ENCODE peak calls at places on chromosomes 12 and 14, in seven cellular contexts. One of them, this sample, is unnamed.

GRCh38 chr14:92794547-92794941 is 439 bp downstream of the GOLGA5 start:
- DNase-seq in neuronal stem cell: no peak
- DNase-seq in IMR-90: peak; percentile 18
- DNase-seq in mesenchymal stem cell: peak; percentile 40
- DNase-seq in mesendoderm: peak; percentile 37
- DNase-seq in trophoblast cell: peak; percentile 41
- DNase-seq in H1: no peak
- DNase-seq in this sample: no peak

GRCh38 chr14:51726166-51726899 is 74.6 kb downstream of the FRMD6 start:
- DNase-seq in neuronal stem cell: no peak
- DNase-seq in IMR-90: peak; percentile 55
- DNase-seq in mesenchymal stem cell: peak; percentile 25
- DNase-seq in mesendoderm: no peak
- DNase-seq in trophoblast cell: no peak
- DNase-seq in H1: no peak
- DNase-seq in this sample: no peak

GRCh38 chr14:28603606-28604005 is 163.0 kb upstream of the FOXG1 start:
- DNase-seq in neuronal stem cell: no peak
- DNase-seq in IMR-90: no peak
- DNase-seq in mesenchymal stem cell: no peak
- DNase-seq in mesendoderm: no peak
- DNase-seq in trophoblast cell: no peak
- DNase-seq in H1: no peak
- DNase-seq in this sample: no peak

GRCh38 chr14:86532219-86532618 is 1002.3 kb downstream of the FLRT2 start:
- DNase-seq in neuronal stem cell: no peak
- DNase-seq in IMR-90: peak; percentile 25
- DNase-seq in mesenchymal stem cell: no peak
- DNase-seq in mesendoderm: no peak
- DNase-seq in trophoblast cell: no peak
- DNase-seq in H1: no peak
- DNase-seq in this sample: no peak

GRCh38 chr14:54652188-54652889 is 85.4 kb downstream of the SAMD4A start:
- DNase-seq in neuronal stem cell: peak; percentile 53
- DNase-seq in IMR-90: peak; percentile 100
- DNase-seq in mesenchymal stem cell: peak; percentile 100
- DNase-seq in mesendoderm: peak; percentile 99
- DNase-seq in trophoblast cell: peak; percentile 97
- DNase-seq in H1: no peak
- DNase-seq in this sample: peak; percentile 87

GRCh38 chr12:64268409-64268808 is 46.3 kb upstream of the KICS2 start:
- DNase-seq in neuronal stem cell: no peak
- DNase-seq in IMR-90: no peak
- DNase-seq in mesenchymal stem cell: no peak
- DNase-seq in mesendoderm: no peak
- DNase-seq in trophoblast cell: no peak
- DNase-seq in H1: no peak
- DNase-seq in this sample: no peak

GRCh38 chr14:93092606-93093556 is 22.8 kb downstream of the ITPK1 start:
- DNase-seq in neuronal stem cell: no peak
- DNase-seq in IMR-90: no peak
- DNase-seq in mesenchymal stem cell: no peak
- DNase-seq in mesendoderm: no peak
- DNase-seq in trophoblast cell: no peak
- DNase-seq in H1: no peak
- DNase-seq in this sample: no peak

GRCh38 chr12:17992002-17992656 is 97.9 kb downstream of the RERGL start:
- DNase-seq in neuronal stem cell: peak; percentile 37
- DNase-seq in IMR-90: peak; percentile 7
- DNase-seq in mesenchymal stem cell: peak; percentile 30
- DNase-seq in mesendoderm: peak; percentile 49
- DNase-seq in trophoblast cell: peak; percentile 71
- DNase-seq in H1: no peak
- DNase-seq in this sample: no peak

GRCh38 chr12:12673296-12673695 is 22.7 kb downstream of the GPR19 start:
- DNase-seq in neuronal stem cell: no peak
- DNase-seq in IMR-90: peak; percentile 13
- DNase-seq in mesenchymal stem cell: no peak
- DNase-seq in mesendoderm: no peak
- DNase-seq in trophoblast cell: no peak
- DNase-seq in H1: peak; percentile 39
- DNase-seq in this sample: no peak

GRCh38 chr14:97844042-97844441 is 1046.9 kb downstream of the VRK1 start:
- DNase-seq in neuronal stem cell: no peak
- DNase-seq in IMR-90: no peak
- DNase-seq in mesenchymal stem cell: no peak
- DNase-seq in mesendoderm: no peak
- DNase-seq in trophoblast cell: no peak
- DNase-seq in H1: peak; percentile 16
- DNase-seq in this sample: no peak

GRCh38 chr12:24724765-24725307 is 224.1 kb downstream of the BCAT1 start:
- DNase-seq in neuronal stem cell: no peak
- DNase-seq in IMR-90: no peak
- DNase-seq in mesenchymal stem cell: no peak
- DNase-seq in mesendoderm: no peak
- DNase-seq in trophoblast cell: no peak
- DNase-seq in H1: no peak
- DNase-seq in this sample: no peak

GRCh38 chr12:16604853-16605252 is 1.1 kb downstream of the LMO3 start:
- DNase-seq in neuronal stem cell: no peak
- DNase-seq in IMR-90: no peak
- DNase-seq in mesenchymal stem cell: no peak
- DNase-seq in mesendoderm: peak; percentile 13
- DNase-seq in trophoblast cell: no peak
- DNase-seq in H1: peak; percentile 54
- DNase-seq in this sample: no peak

GRCh38 chr12:11773889-11774677 is 124.6 kb downstream of the ETV6 start:
- DNase-seq in neuronal stem cell: no peak
- DNase-seq in IMR-90: no peak
- DNase-seq in mesenchymal stem cell: no peak
- DNase-seq in mesendoderm: no peak
- DNase-seq in trophoblast cell: no peak
- DNase-seq in H1: no peak
- DNase-seq in this sample: no peak

GRCh38 chr14:104553166-104554087 is 26.1 kb upstream of the C14orf180 start:
- DNase-seq in neuronal stem cell: no peak
- DNase-seq in IMR-90: no peak
- DNase-seq in mesenchymal stem cell: no peak
- DNase-seq in mesendoderm: no peak
- DNase-seq in trophoblast cell: no peak
- DNase-seq in H1: no peak
- DNase-seq in this sample: no peak

GRCh38 chr14:20564501-20564997 is 3.7 kb upstream of the RNASE9 start:
- DNase-seq in neuronal stem cell: no peak
- DNase-seq in IMR-90: no peak
- DNase-seq in mesenchymal stem cell: no peak
- DNase-seq in mesendoderm: no peak
- DNase-seq in trophoblast cell: no peak
- DNase-seq in H1: no peak
- DNase-seq in this sample: no peak

GRCh38 chr12:111428081-111428727 is 22.5 kb downstream of the SH2B3 start:
- DNase-seq in neuronal stem cell: no peak
- DNase-seq in IMR-90: no peak
- DNase-seq in mesenchymal stem cell: no peak
- DNase-seq in mesendoderm: no peak
- DNase-seq in trophoblast cell: no peak
- DNase-seq in H1: no peak
- DNase-seq in this sample: no peak

GRCh38 chr12:101570022-101570421 is 24.7 kb upstream of the MYBPC1 start:
- DNase-seq in neuronal stem cell: no peak
- DNase-seq in IMR-90: peak; percentile 63
- DNase-seq in mesenchymal stem cell: peak; percentile 29
- DNase-seq in mesendoderm: peak; percentile 87
- DNase-seq in trophoblast cell: peak; percentile 48
- DNase-seq in H1: no peak
- DNase-seq in this sample: no peak

GRCh38 chr12:17334784-17335183 is 728.8 kb upstream of the LMO3 start:
- DNase-seq in neuronal stem cell: no peak
- DNase-seq in IMR-90: no peak
- DNase-seq in mesenchymal stem cell: no peak
- DNase-seq in mesendoderm: peak; percentile 67
- DNase-seq in trophoblast cell: no peak
- DNase-seq in H1: no peak
- DNase-seq in this sample: no peak

GRCh38 chr12:132592261-132592970 is 18.0 kb downstream of the LRCOL1 start:
- DNase-seq in neuronal stem cell: no peak
- DNase-seq in IMR-90: no peak
- DNase-seq in mesenchymal stem cell: no peak
- DNase-seq in mesendoderm: no peak
- DNase-seq in trophoblast cell: no peak
- DNase-seq in H1: no peak
- DNase-seq in this sample: no peak

GRCh38 chr12:52395761-52396434 is 10.2 kb downstream of the KRT82 start:
- DNase-seq in neuronal stem cell: no peak
- DNase-seq in IMR-90: no peak
- DNase-seq in mesenchymal stem cell: no peak
- DNase-seq in mesendoderm: peak; percentile 90
- DNase-seq in trophoblast cell: peak; percentile 80
- DNase-seq in H1: peak; percentile 87
- DNase-seq in this sample: peak; percentile 97

GRCh38 chr12:115004469-115005146 is 320.6 kb upstream of the TBX3 start:
- DNase-seq in neuronal stem cell: no peak
- DNase-seq in IMR-90: no peak
- DNase-seq in mesenchymal stem cell: peak; percentile 93
- DNase-seq in mesendoderm: no peak
- DNase-seq in trophoblast cell: no peak
- DNase-seq in H1: no peak
- DNase-seq in this sample: no peak

GRCh38 chr12:10186299-10186698 is 7.5 kb downstream of the TMEM52B start:
- DNase-seq in neuronal stem cell: no peak
- DNase-seq in IMR-90: no peak
- DNase-seq in mesenchymal stem cell: no peak
- DNase-seq in mesendoderm: no peak
- DNase-seq in trophoblast cell: no peak
- DNase-seq in H1: no peak
- DNase-seq in this sample: no peak
- H3K18ac ChIP-seq in neuronal stem cell: peak overlapping the region; percentile 64
- H3K18ac ChIP-seq in IMR-90: peak overlapping the region; percentile 36
- H3K18ac ChIP-seq in mesenchymal stem cell: peak overlapping the region; percentile 67
- H3K18ac ChIP-seq in mesendoderm: no peak overlapping the region
- H3K18ac ChIP-seq in trophoblast cell: no peak overlapping the region
- H3K18ac ChIP-seq in H1: no peak overlapping the region
- H3K18ac ChIP-seq in this sample: no peak overlapping the region

DNA sequence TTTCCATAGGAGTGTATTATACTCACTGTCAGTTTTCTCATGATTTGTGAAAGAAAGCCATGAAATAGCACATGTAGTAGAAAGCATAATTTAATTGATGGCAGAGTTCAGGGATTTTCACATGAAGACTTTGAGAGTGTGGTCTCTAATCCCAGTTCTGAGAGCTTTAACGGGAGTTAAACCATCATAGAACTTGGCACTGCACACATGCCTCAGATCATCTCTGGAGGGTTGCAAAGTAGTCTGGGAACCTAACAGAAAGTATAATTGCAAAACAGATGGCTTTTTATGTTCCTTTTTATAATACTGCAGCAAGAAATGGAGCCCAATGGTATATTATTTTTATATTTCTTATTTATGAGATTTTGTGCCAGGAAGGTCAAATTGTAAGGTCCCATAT is 78.0 kb downstream of the BHLHE41 start:
- DNase-seq in neuronal stem cell: no peak
- DNase-seq in IMR-90: no peak
- DNase-seq in mesenchymal stem cell: no peak
- DNase-seq in mesendoderm: no peak
- DNase-seq in trophoblast cell: no peak
- DNase-seq in H1: no peak
- DNase-seq in this sample: no peak
- H4K8ac ChIP-seq in neuronal stem cell: no peak overlapping the region
- H4K8ac ChIP-seq in IMR-90: no peak overlapping the region
- H4K8ac ChIP-seq in mesenchymal stem cell: no peak overlapping the region
- H4K8ac ChIP-seq in mesendoderm: no peak overlapping the region
- H4K8ac ChIP-seq in trophoblast cell: no peak overlapping the region
- H4K8ac ChIP-seq in H1: no peak overlapping the region
- H4K8ac ChIP-seq in this sample: no peak overlapping the region

GRCh38 chr14:102426796-102427195 is 64.1 kb downstream of the TECPR2 start:
- DNase-seq in neuronal stem cell: no peak
- DNase-seq in IMR-90: no peak
- DNase-seq in mesenchymal stem cell: no peak
- DNase-seq in mesendoderm: no peak
- DNase-seq in trophoblast cell: no peak
- DNase-seq in H1: no peak
- DNase-seq in this sample: no peak

GRCh38 chr14:102431751-102432150 is 69.0 kb downstream of the TECPR2 start:
- DNase-seq in neuronal stem cell: no peak
- DNase-seq in IMR-90: no peak
- DNase-seq in mesenchymal stem cell: no peak
- DNase-seq in mesendoderm: no peak
- DNase-seq in trophoblast cell: no peak
- DNase-seq in H1: no peak
- DNase-seq in this sample: no peak

GRCh38 chr14:102434647-102435175 is 72.0 kb downstream of the TECPR2 start:
- DNase-seq in neuronal stem cell: no peak
- DNase-seq in IMR-90: no peak
- DNase-seq in mesenchymal stem cell: no peak
- DNase-seq in mesendoderm: no peak
- DNase-seq in trophoblast cell: peak; percentile 6
- DNase-seq in H1: no peak
- DNase-seq in this sample: no peak

GRCh38 chr14:102427642-102428041 is 64.9 kb downstream of the TECPR2 start:
- DNase-seq in neuronal stem cell: no peak
- DNase-seq in IMR-90: no peak
- DNase-seq in mesenchymal stem cell: no peak
- DNase-seq in mesendoderm: no peak
- DNase-seq in trophoblast cell: no peak
- DNase-seq in H1: no peak
- DNase-seq in this sample: no peak

GRCh38 chr14:102430212-102430908 is 67.6 kb downstream of the TECPR2 start:
- DNase-seq in neuronal stem cell: no peak
- DNase-seq in IMR-90: no peak
- DNase-seq in mesenchymal stem cell: no peak
- DNase-seq in mesendoderm: no peak
- DNase-seq in trophoblast cell: no peak
- DNase-seq in H1: no peak
- DNase-seq in this sample: no peak
- H3K23ac ChIP-seq in neuronal stem cell: no peak overlapping the region
- H3K23ac ChIP-seq in IMR-90: no peak overlapping the region
- H3K23ac ChIP-seq in mesenchymal stem cell: no peak overlapping the region
- H3K23ac ChIP-seq in mesendoderm: no peak overlapping the region
- H3K23ac ChIP-seq in trophoblast cell: no peak overlapping the region
- H3K23ac ChIP-seq in H1: no peak overlapping the region
- H3K23ac ChIP-seq in this sample: no peak overlapping the region

GRCh38 chr12:121015825-121016766 is at the start of gene C12orf43:
- DNase-seq in neuronal stem cell: peak; percentile 90
- DNase-seq in IMR-90: peak; percentile 87
- DNase-seq in mesenchymal stem cell: peak; percentile 93
- DNase-seq in mesendoderm: peak; percentile 96
- DNase-seq in trophoblast cell: peak; percentile 95
- DNase-seq in H1: peak; percentile 96
- DNase-seq in this sample: peak; percentile 96

GRCh38 chr12:121018860-121019259 is 2.6 kb upstream of the C12orf43 start:
- DNase-seq in neuronal stem cell: no peak
- DNase-seq in IMR-90: no peak
- DNase-seq in mesenchymal stem cell: no peak
- DNase-seq in mesendoderm: no peak
- DNase-seq in trophoblast cell: no peak
- DNase-seq in H1: no peak
- DNase-seq in this sample: no peak

GRCh38 chr12:121021754-121022153 is 5.5 kb upstream of the C12orf43 start:
- DNase-seq in neuronal stem cell: no peak
- DNase-seq in IMR-90: no peak
- DNase-seq in mesenchymal stem cell: no peak
- DNase-seq in mesendoderm: no peak
- DNase-seq in trophoblast cell: no peak
- DNase-seq in H1: no peak
- DNase-seq in this sample: no peak

GRCh38 chr12:121013715-121014114 is 2.6 kb downstream of the C12orf43 start:
- DNase-seq in neuronal stem cell: no peak
- DNase-seq in IMR-90: no peak
- DNase-seq in mesenchymal stem cell: no peak
- DNase-seq in mesendoderm: no peak
- DNase-seq in trophoblast cell: no peak
- DNase-seq in H1: no peak
- DNase-seq in this sample: no peak

GRCh38 chr12:121017966-121018491 is 1.7 kb upstream of the C12orf43 start:
- DNase-seq in neuronal stem cell: no peak
- DNase-seq in IMR-90: no peak
- DNase-seq in mesenchymal stem cell: no peak
- DNase-seq in mesendoderm: no peak
- DNase-seq in trophoblast cell: no peak
- DNase-seq in H1: no peak
- DNase-seq in this sample: no peak
- H3K18ac ChIP-seq in neuronal stem cell: no peak overlapping the region
- H3K18ac ChIP-seq in IMR-90: no peak overlapping the region
- H3K18ac ChIP-seq in mesenchymal stem cell: no peak overlapping the region
- H3K18ac ChIP-seq in mesendoderm: no peak overlapping the region
- H3K18ac ChIP-seq in trophoblast cell: no peak overlapping the region
- H3K18ac ChIP-seq in H1: no peak overlapping the region
- H3K18ac ChIP-seq in this sample: no peak overlapping the region

This sample was measured in H9.